ENCODE peak calls at places on chromosomes 16 and 17, in nine cellular contexts. P, Y, H, L, F, N, K, M and R are unnamed samples.

GRCh38 chr16:49620158-49620867 is 235.6 kb downstream of the ZNF423 start:
- DNase-seq in K (no peak), N (peak), M (no peak), H (peak), F (peak), P (peak), Y (no peak), L (no peak), R (no peak)

GRCh38 chr16:73792199-73793108 is 504.2 kb upstream of the PSMD7 start:
- DNase-seq in P (no peak), Y (no peak), F (no peak), M (no peak), L (no peak), N (no peak), H (no peak), K (no peak), R (no peak)

GRCh38 chr17:52678211-52678610 is 519.7 kb upstream of the CA10 start:
- DNase-seq in Y (no peak), H (no peak), P (no peak), L (no peak), F (no peak), N (no peak), M (no peak), K (no peak), R (no peak)

GRCh38 chr16:50359626-50360025 is 9.2 kb downstream of the BRD7 start:
- DNase-seq in L (no peak), F (no peak), H (no peak), N (no peak), M (no peak), Y (no peak), P (no peak), K (no peak), R (no peak)

GRCh38 chr17:72792771-72793170 is 299.7 kb downstream of the SLC39A11 start:
- DNase-seq in F (no peak), N (no peak), P (no peak), M (no peak), L (no peak), Y (no peak), K (no peak), H (no peak), R (no peak)

GRCh38 chr17:36118477-36119353 is 15.1 kb downstream of the CCL4 start:
- DNase-seq in K (no peak), L (no peak), P (no peak), N (no peak), M (no peak), F (no peak), Y (no peak), H (no peak), R (no peak)

GRCh38 chr17:65231086-65231485 is 93.9 kb downstream of the RGS9 start:
- DNase-seq in P (no peak), N (no peak), K (no peak), M (no peak), Y (no peak), F (no peak), H (no peak), L (no peak), R (no peak)

GRCh38 chr16:82735696-82736095 is 108.9 kb downstream of the CDH13 start:
- DNase-seq in P (no peak), N (no peak), Y (no peak), H (no peak), F (no peak), K (no peak), L (no peak), M (no peak), R (no peak)

GRCh38 chr16:57736419-57737281 is 1.1 kb downstream of the KATNB1 start:
- DNase-seq in N (no peak), M (peak), H (peak), L (no peak), F (peak), Y (no peak), K (peak), P (peak), R (peak)

GRCh38 chr17:14197582-14197981 is 39.1 kb downstream of the CDRT15 start:
- DNase-seq in P (no peak), Y (peak), L (no peak), H (no peak), K (no peak), N (no peak), M (no peak), F (no peak), R (no peak)

GRCh38 chr17:31460226-31460721 is 68.8 kb downstream of the RAB11FIP4 start:
- DNase-seq in L (no peak), F (no peak), K (no peak), N (no peak), P (no peak), M (no peak), H (no peak), Y (no peak), R (no peak)

GRCh38 chr17:59357219-59357699 is 25.8 kb downstream of the YPEL2 start:
- DNase-seq in Y (no peak), M (no peak), K (no peak), H (no peak), N (no peak), P (no peak), F (no peak), L (no peak), R (no peak)

GRCh38 chr17:8053600-8053999 is 14.7 kb downstream of the ALOX15B start:
- DNase-seq in M (no peak), N (no peak), F (no peak), P (no peak), H (peak), K (no peak), L (no peak), Y (no peak), R (no peak)

GRCh38 chr16:87560428-87561199 is 41.7 kb upstream of the JPH3 start:
- DNase-seq in M (no peak), H (no peak), P (peak), F (no peak), N (no peak), K (no peak), L (no peak), Y (no peak), R (no peak)

GRCh38 chr17:77387891-77388290 is 247.1 kb downstream of the SEC14L1 start:
- DNase-seq in H (no peak), N (no peak), F (no peak), M (no peak), L (no peak), P (no peak), K (no peak), Y (no peak), R (no peak)